ENCODE peak calls at places on chromosomes 6 and 20, in seven cellular contexts. J is H9, B is mesenchymal stem cell, Q is neuronal stem cell, L is H1, O is mesendoderm, U is trophoblast cell. Y is an unnamed sample. For H3K4me1, the result is how much of the 10 kb centered on the place peaks cover.

GRCh38 chr6:17021539-17021889 is 80.3 kb upstream of the STMND1 start:
- DNase-seq in J (no peak), B (no peak), Q (no peak), L (no peak), O (no peak), U (no peak), Y (peak)

GRCh38 chr6:156752666-156753301 is 24.4 kb upstream of the ARID1B start:
- DNase-seq in J (peak), B (no peak), Q (no peak), L (no peak), O (peak), U (no peak), Y (no peak)

GRCh38 chr6:156781882-156782631 is 4.9 kb downstream of the ARID1B start:
- DNase-seq in J (no peak), B (peak), Q (no peak), L (no peak), O (no peak), U (no peak), Y (no peak)

GRCh38 chr20:64161595-64162238 is 2.5 kb upstream of the MYT1 start:
- DNase-seq in J (peak), B (peak), Q (peak), L (peak), O (peak), U (peak), Y (peak)

GRCh38 chr6:29532320-29532951 is 27.1 kb downstream of the UBD start:
- DNase-seq in J (no peak), B (no peak), Q (no peak), L (no peak), O (no peak), U (no peak), Y (no peak)

GRCh38 chr6:15044948-15045347 is 200.9 kb upstream of the JARID2 start:
- DNase-seq in J (no peak), B (no peak), Q (no peak), L (no peak), O (no peak), U (peak), Y (no peak)

GRCh38 chr20:8018928-8019177 is 708 bp downstream of the TMX4 start:
- DNase-seq in J (no peak), B (no peak), Q (no peak), L (no peak), O (no peak), U (no peak), Y (peak)

GRCh38 chr6:107473660-107474059 is 14.3 kb upstream of the PDSS2 start:
- DNase-seq in J (no peak), B (no peak), Q (no peak), L (no peak), O (peak), U (peak), Y (no peak)

GRCh38 chr20:39581034-39581433 is 618.9 kb downstream of the DHX35 start:
- DNase-seq in J (no peak), B (no peak), Q (no peak), L (no peak), O (no peak), U (no peak), Y (no peak)

DNA sequence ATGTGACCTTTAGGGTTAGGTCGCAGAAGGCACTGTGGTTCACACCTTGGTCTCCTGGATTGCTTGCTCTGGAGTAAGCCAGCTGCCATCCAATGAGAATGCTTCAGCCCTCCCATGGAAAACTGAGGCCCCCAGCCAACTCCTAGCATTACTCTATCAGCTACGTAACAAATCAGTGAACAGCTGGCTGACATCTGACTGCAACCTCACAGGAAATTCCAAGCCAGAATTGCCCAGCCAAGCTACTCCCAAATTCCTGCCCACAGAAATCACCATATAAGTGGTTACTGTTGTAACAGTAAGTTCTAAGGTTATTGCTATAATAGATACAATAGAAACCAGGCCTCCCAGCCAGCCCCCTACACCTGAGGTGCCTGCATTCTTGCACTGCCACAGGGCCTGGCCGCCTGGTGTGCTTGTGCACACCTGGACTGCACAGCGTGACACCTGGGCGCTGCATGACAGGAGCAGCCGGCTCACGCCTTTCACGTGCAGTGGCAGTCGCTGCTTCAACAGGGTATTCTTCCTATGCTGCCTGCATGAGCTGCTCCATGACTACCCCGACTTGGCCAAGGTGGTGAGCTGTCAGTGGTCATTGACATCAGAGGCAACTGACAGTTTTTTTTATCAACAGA is 429.7 kb upstream of the RUNX2 start:
- DNase-seq in J (no peak), B (peak), Q (no peak), L (no peak), O (peak), U (no peak), Y (peak)
- H3K18ac ChIP-seq in J (no peak), B (no peak), Q (peak), L (no peak), O (no peak), U (no peak), Y (no peak)

GRCh38 chr6:7151381-7151780 is 43.6 kb downstream of the RREB1 start:
- DNase-seq in J (no peak), B (no peak), Q (no peak), L (no peak), O (no peak), U (no peak), Y (no peak)
- H3K4me1 ChIP-seq in J (under half), B (under half), Q (under half), L (under half), O (under half), U (under half), Y (under half)

GRCh38 chr6:40623931-40624330 is 36.8 kb upstream of the LRFN2 start:
- DNase-seq in J (no peak), B (no peak), Q (no peak), L (no peak), O (no peak), U (no peak), Y (no peak)
- H3K23ac ChIP-seq in J (no peak), B (no peak), Q (no peak), L (no peak), O (no peak), U (no peak), Y (no peak)

GRCh38 chr6:7879980-7880717 is 30.4 kb downstream of the TXNDC5 start:
- DNase-seq in J (no peak), B (no peak), Q (no peak), L (no peak), O (no peak), U (no peak), Y (no peak)
- H3K18ac ChIP-seq in J (no peak), B (no peak), Q (no peak), L (no peak), O (no peak), U (no peak), Y (no peak)

DNA sequence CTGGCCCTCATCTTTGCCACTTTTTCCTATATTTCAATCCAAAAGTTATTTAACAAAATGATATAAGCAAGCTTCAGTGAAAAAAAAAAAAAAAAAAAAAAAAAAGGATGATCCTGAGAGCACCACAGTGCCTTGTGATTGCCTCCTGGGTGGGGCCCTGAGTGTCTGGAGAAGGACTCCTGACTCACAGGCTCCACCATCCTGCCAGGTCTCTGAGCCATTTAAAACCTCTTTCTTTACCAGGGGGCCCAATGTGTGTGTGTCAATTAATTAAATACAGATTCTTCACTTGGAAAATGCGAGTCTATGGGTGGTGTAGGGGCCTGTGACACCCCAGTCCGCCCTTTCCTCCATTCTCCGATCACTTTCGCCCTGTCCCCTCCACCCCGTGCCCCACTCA is 105.2 kb downstream of the SMOC2 start:
- DNase-seq in J (no peak), B (no peak), Q (no peak), L (no peak), O (no peak), U (no peak), Y (no peak)
- H3K4me1 ChIP-seq in J (under half), B (under half), Q (under half), L (under half), O (under half), U (under half), Y (under half)

GRCh38 chr20:6407163-6407562 is 284.3 kb upstream of the FERMT1 start:
- DNase-seq in J (no peak), B (no peak), Q (no peak), L (no peak), O (no peak), U (no peak), Y (peak)

GRCh38 chr20:6416371-6416770 is 293.5 kb upstream of the FERMT1 start:
- DNase-seq in J (peak), B (no peak), Q (no peak), L (no peak), O (peak), U (no peak), Y (no peak)

GRCh38 chr20:6411651-6412050 is 288.8 kb upstream of the FERMT1 start:
- DNase-seq in J (no peak), B (peak), Q (no peak), L (no peak), O (no peak), U (no peak), Y (no peak)
- H3K23ac ChIP-seq in J (no peak), B (no peak), Q (no peak), L (no peak), O (no peak), U (no peak), Y (no peak)

DNA sequence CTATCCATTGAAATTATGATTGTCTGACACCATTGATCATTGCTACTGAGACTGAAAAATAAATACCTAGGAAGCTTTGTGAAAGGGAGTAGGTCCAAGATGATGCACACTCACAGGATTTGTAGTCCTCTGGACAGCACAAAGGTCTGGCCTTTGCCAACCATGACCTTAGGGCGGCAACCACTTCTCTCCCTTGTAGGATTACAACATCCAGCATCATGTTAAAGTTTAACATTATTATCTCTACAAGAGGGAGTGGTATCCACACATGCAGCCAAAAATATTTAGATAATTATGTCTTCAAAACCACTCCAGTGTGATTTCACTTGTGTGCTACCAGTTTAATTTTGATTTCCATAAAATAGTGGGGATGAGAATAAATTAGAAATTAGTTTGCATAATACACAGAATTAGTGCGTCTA is 51.1 kb upstream of the NHSL1 start:
- DNase-seq in J (no peak), B (no peak), Q (no peak), L (no peak), O (no peak), U (no peak), Y (no peak)
- H3K18ac ChIP-seq in J (no peak), B (no peak), Q (no peak), L (no peak), O (no peak), U (no peak), Y (no peak)

Y was measured in IMR-90.